ENCODE peak calls at places on chromosomes 11 and 22, in four cellular contexts. F is A549, A is HepG2, G is H1. W is an unnamed sample.

GRCh38 chr22:40414306-40414705 is 43.9 kb downstream of the SGSM3 start:
- DNase-seq in F (no peak), A (no peak), G (no peak), W (no peak)

GRCh38 chr22:49133541-49133940 is 694.1 kb downstream of the BRD1 start:
- DNase-seq in F (no peak), A (no peak), G (no peak), W (no peak)

GRCh38 chr11:16382638-16383380 is 26.5 kb upstream of the SOX6 start:
- DNase-seq in F (no peak), A (no peak), G (no peak), W (no peak)

GRCh38 chr11:130916910-130917309 is 631 bp upstream of the SNX19 start:
- DNase-seq in F (no peak), A (no peak), G (no peak), W (no peak)

GRCh38 chr11:75667268-75667830 is 1.5 kb downstream of the MAP6 start:
- DNase-seq in F (peak), A (no peak), G (peak), W (no peak)

GRCh38 chr22:24169439-24170058 is 11.7 kb upstream of the SUSD2 start:
- DNase-seq in F (no peak), A (no peak), G (no peak), W (no peak)

GRCh38 chr11:2530855-2531200 is 86.0 kb downstream of the KCNQ1 start:
- DNase-seq in F (no peak), A (no peak), G (no peak), W (no peak)

GRCh38 chr11:119599864-119600593 is 129.0 kb downstream of the NECTIN1 start:
- DNase-seq in F (no peak), A (no peak), G (no peak), W (no peak)

GRCh38 chr11:45026835-45027234 is 76.2 kb upstream of the TP53I11 start:
- DNase-seq in F (no peak), A (no peak), G (no peak), W (no peak)

DNA sequence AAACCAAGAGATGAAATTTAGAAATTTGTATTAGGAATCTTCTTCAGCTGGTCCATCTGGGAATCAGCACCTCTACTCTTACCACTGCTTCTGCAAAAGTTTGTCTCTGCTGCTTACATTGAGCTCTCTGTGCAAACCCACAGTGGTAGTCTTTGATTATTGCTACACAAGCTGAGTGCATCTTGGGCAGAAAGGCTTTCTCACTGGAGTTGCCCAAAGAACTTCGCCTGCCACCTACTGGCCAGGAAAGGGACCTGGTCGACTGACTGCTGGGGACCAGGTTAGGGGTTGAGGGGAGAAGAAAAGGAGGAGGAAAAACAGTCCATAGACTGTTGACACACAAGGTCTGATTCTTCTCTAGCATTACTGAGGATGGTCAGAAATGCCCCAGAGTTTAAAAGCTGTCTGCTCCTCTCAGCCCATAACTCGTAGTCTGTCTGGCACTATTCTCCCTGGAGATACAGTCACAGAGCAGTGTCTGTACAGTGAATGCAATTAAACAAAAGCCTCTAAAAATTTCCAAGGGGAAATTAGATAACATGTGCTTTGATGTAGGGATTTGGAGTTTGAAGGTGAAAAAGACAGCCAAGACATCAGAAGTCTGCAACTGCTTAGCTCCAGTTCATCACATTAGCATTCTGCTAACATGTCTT is 215.0 kb upstream of the CTSC start:
- DNase-seq in F (peak), A (peak), G (peak), W (peak)
- TF ChIP-seq PHF8 in F (no peak), A (no peak), G (no peak), W (no peak)

GRCh38 chr11:86459682-86460460 is 85.2 kb downstream of the CCDC81 start:
- DNase-seq in F (peak), A (peak), G (no peak), W (no peak)
- TF ChIP-seq RNF2 in F (no peak), A (no peak), G (no peak), W (no peak)

DNA sequence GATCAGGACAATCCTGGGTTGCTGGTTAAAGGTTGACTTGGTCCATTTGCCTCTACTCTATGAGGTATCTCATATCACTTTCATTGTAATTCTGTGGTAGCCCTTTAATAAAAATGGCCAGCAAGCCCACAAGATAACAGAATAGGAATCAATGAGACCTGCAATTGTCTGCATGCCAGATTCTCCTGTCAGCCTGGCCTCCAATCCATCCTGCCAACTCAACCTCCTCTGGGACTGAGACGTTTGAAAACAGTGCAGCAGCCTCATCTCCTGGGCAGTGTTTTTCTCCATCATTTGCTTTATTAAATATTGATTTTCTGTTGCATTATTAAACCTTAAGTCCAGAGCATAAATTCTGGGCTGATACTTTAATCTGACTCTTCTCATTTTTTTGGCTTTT is 797.9 kb downstream of the NTM start:
- DNase-seq in F (no peak), A (no peak), G (no peak), W (no peak)
- TF ChIP-seq PHF8 in F (no peak), A (no peak), G (no peak), W (no peak)

DNA sequence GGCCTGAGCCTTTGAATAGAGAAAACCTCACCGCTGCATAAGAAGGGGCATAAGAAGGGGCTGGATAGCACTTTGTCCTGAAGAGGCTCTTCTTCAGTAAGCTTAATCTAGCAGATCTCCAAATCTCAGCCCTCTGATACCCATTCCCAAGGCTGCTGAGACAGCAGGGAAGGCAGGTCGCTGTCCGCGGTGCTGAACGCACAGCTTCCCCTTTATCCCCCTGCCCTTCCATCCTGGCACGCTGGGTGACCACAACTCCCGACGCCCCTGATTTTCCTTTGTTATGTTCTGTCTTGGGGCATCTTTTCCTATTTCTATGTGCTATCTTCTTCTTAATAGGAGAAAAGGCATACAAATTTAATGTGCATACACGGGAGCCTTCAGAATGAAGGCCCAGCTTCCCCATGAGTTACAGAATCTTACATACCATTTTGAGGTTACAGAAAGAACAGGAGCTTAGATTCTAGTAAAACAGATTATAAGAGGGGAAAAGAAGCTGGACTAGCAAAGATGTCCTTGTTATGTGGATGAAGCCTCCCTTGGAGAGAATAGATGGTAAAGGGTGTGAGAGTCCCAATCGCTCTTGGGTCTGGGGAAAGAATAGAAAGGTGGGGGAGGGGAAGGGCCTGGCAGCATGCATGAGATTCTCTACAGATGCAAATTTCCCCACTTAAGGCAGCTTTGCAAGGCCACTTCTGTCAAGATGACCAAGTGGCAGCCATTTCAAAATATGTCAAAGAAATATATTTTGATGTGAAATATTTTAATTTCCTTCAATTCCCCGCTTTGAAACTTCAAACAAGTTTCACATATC is 5.7 kb upstream of the SULT4A1 start:
- DNase-seq in F (peak), A (no peak), G (peak), W (peak)
- TF ChIP-seq RNF2 in F (no peak), A (no peak), G (no peak), W (no peak)

GRCh38 chr11:83287631-83288030 is 1.5 kb upstream of the CCDC90B start:
- DNase-seq in F (no peak), A (no peak), G (no peak), W (no peak)
- TF ChIP-seq PHF8 in F (no peak), A (no peak), G (no peak), W (no peak)

GRCh38 chr11:64868904-64869570 is 9.4 kb downstream of the EHD1 start:
- DNase-seq in F (peak), A (no peak), G (no peak), W (no peak)
- TF ChIP-seq RNF2 in F (no peak), A (no peak), G (no peak), W (no peak)